ENCODE peak calls at places on chromosomes 13 and 19, in seven cellular contexts. One of them, this sample, is unnamed.

GRCh38 chr19:23882493-23882892 is 32.2 kb upstream of the ZNF726 start:
- DNase-seq in fibroblast of lung: no peak
- DNase-seq in pancreas: no peak
- DNase-seq in SK-N-MC: no peak
- DNase-seq in coronary artery: no peak
- DNase-seq in body of pancreas: peak
- DNase-seq in CD4-positive, alpha-beta T cell: no peak
- DNase-seq in this sample: no peak

GRCh38 chr19:55303477-55303876 is 19.7 kb downstream of the BRSK1 start:
- DNase-seq in body of pancreas: no peak
- DNase-seq in SK-N-MC: no peak
- DNase-seq in fibroblast of lung: no peak
- DNase-seq in CD4-positive, alpha-beta T cell: no peak
- DNase-seq in pancreas: no peak
- DNase-seq in coronary artery: no peak
- DNase-seq in this sample: no peak

GRCh38 chr13:106418556-106418955 is 116.9 kb downstream of the EFNB2 start:
- DNase-seq in body of pancreas: no peak
- DNase-seq in pancreas: no peak
- DNase-seq in CD4-positive, alpha-beta T cell: no peak
- DNase-seq in coronary artery: no peak
- DNase-seq in SK-N-MC: no peak
- DNase-seq in fibroblast of lung: peak
- DNase-seq in this sample: no peak

GRCh38 chr19:56837892-56838679 is 2.4 kb downstream of the PEG3 start:
- DNase-seq in body of pancreas: peak
- DNase-seq in fibroblast of lung: no peak
- DNase-seq in coronary artery: peak
- DNase-seq in CD4-positive, alpha-beta T cell: no peak
- DNase-seq in pancreas: peak
- DNase-seq in SK-N-MC: no peak
- DNase-seq in this sample: peak

GRCh38 chr13:114004416-114005205 is 30.7 kb upstream of the C13orf46 start:
- DNase-seq in pancreas: no peak
- DNase-seq in coronary artery: no peak
- DNase-seq in SK-N-MC: no peak
- DNase-seq in body of pancreas: no peak
- DNase-seq in fibroblast of lung: peak
- DNase-seq in CD4-positive, alpha-beta T cell: no peak
- DNase-seq in this sample: no peak

GRCh38 chr19:35030257-35031071 is at the start of gene SCN1B:
- DNase-seq in body of pancreas: peak
- DNase-seq in SK-N-MC: no peak
- DNase-seq in fibroblast of lung: peak
- DNase-seq in pancreas: peak
- DNase-seq in CD4-positive, alpha-beta T cell: peak
- DNase-seq in coronary artery: no peak
- DNase-seq in this sample: peak

GRCh38 chr13:32086791-32087441 is 55.3 kb downstream of the FRY start:
- DNase-seq in SK-N-MC: no peak
- DNase-seq in coronary artery: no peak
- DNase-seq in pancreas: no peak
- DNase-seq in body of pancreas: no peak
- DNase-seq in fibroblast of lung: no peak
- DNase-seq in CD4-positive, alpha-beta T cell: no peak
- DNase-seq in this sample: no peak

GRCh38 chr13:62633448-62633847 is 1217.8 kb upstream of the PCDH20 start:
- DNase-seq in SK-N-MC: no peak
- DNase-seq in CD4-positive, alpha-beta T cell: no peak
- DNase-seq in coronary artery: no peak
- DNase-seq in body of pancreas: no peak
- DNase-seq in pancreas: no peak
- DNase-seq in fibroblast of lung: no peak
- DNase-seq in this sample: no peak

GRCh38 chr13:100513987-100514670 is 74.5 kb downstream of the GGACT start:
- DNase-seq in coronary artery: no peak
- DNase-seq in pancreas: no peak
- DNase-seq in body of pancreas: no peak
- DNase-seq in CD4-positive, alpha-beta T cell: no peak
- DNase-seq in fibroblast of lung: peak
- DNase-seq in SK-N-MC: peak
- DNase-seq in this sample: no peak
- H3K27ac ChIP-seq in coronary artery: no peak
- H3K27ac ChIP-seq in pancreas: no peak
- H3K27ac ChIP-seq in body of pancreas: no peak
- H3K27ac ChIP-seq in CD4-positive, alpha-beta T cell: no peak
- H3K27ac ChIP-seq in fibroblast of lung: no peak
- H3K27ac ChIP-seq in SK-N-MC: peak
- H3K27ac ChIP-seq in this sample: no peak

DNA sequence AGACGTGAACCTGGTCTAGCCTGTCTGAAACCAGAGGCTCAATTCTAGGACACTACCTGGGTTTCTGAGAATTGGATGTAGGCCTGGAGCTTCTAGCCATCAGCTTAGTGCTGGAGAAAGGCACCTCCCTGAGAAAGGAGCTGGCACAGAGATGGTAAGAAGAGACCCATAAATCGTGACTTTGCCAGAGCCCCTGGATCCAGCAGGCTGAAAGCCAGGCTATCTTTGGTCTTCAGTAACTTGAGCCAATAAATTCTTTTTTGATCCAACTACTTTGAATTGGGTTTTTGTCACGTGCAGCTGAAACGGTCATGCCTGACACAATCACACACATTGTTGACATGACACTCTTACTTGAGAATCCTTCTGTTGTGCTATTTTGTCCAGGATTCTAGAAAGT is 103.4 kb downstream of the LHFPL6 start:
- DNase-seq in fibroblast of lung: no peak
- DNase-seq in body of pancreas: no peak
- DNase-seq in coronary artery: no peak
- DNase-seq in SK-N-MC: no peak
- DNase-seq in CD4-positive, alpha-beta T cell: no peak
- DNase-seq in pancreas: no peak
- DNase-seq in this sample: no peak
- H3K27ac ChIP-seq in fibroblast of lung: no peak
- H3K27ac ChIP-seq in body of pancreas: no peak
- H3K27ac ChIP-seq in coronary artery: no peak
- H3K27ac ChIP-seq in SK-N-MC: no peak
- H3K27ac ChIP-seq in CD4-positive, alpha-beta T cell: no peak
- H3K27ac ChIP-seq in pancreas: no peak
- H3K27ac ChIP-seq in this sample: no peak

GRCh38 chr13:51355217-51355616 is 15.7 kb downstream of the SERPINE3 start:
- DNase-seq in body of pancreas: no peak
- DNase-seq in pancreas: no peak
- DNase-seq in coronary artery: no peak
- DNase-seq in fibroblast of lung: no peak
- DNase-seq in SK-N-MC: no peak
- DNase-seq in CD4-positive, alpha-beta T cell: no peak
- DNase-seq in this sample: no peak

GRCh38 chr13:51360489-51360888 is 21.0 kb downstream of the SERPINE3 start:
- DNase-seq in SK-N-MC: no peak
- DNase-seq in fibroblast of lung: no peak
- DNase-seq in body of pancreas: no peak
- DNase-seq in CD4-positive, alpha-beta T cell: no peak
- DNase-seq in pancreas: no peak
- DNase-seq in coronary artery: no peak
- DNase-seq in this sample: no peak

GRCh38 chr13:51357928-51358595 is 18.6 kb downstream of the SERPINE3 start:
- DNase-seq in body of pancreas: no peak
- DNase-seq in CD4-positive, alpha-beta T cell: no peak
- DNase-seq in pancreas: no peak
- DNase-seq in SK-N-MC: no peak
- DNase-seq in fibroblast of lung: no peak
- DNase-seq in coronary artery: no peak
- DNase-seq in this sample: no peak

GRCh38 chr13:51361111-51361510 is 21.6 kb downstream of the SERPINE3 start:
- DNase-seq in SK-N-MC: no peak
- DNase-seq in coronary artery: no peak
- DNase-seq in fibroblast of lung: peak
- DNase-seq in CD4-positive, alpha-beta T cell: no peak
- DNase-seq in body of pancreas: no peak
- DNase-seq in pancreas: no peak
- DNase-seq in this sample: no peak

GRCh38 chr13:51359352-51359751 is 19.9 kb downstream of the SERPINE3 start:
- DNase-seq in body of pancreas: no peak
- DNase-seq in SK-N-MC: no peak
- DNase-seq in fibroblast of lung: no peak
- DNase-seq in pancreas: no peak
- DNase-seq in coronary artery: no peak
- DNase-seq in CD4-positive, alpha-beta T cell: no peak
- DNase-seq in this sample: no peak
- H3K27ac ChIP-seq in body of pancreas: no peak
- H3K27ac ChIP-seq in SK-N-MC: no peak
- H3K27ac ChIP-seq in fibroblast of lung: no peak
- H3K27ac ChIP-seq in pancreas: no peak
- H3K27ac ChIP-seq in coronary artery: no peak
- H3K27ac ChIP-seq in CD4-positive, alpha-beta T cell: no peak
- H3K27ac ChIP-seq in this sample: no peak

DNA sequence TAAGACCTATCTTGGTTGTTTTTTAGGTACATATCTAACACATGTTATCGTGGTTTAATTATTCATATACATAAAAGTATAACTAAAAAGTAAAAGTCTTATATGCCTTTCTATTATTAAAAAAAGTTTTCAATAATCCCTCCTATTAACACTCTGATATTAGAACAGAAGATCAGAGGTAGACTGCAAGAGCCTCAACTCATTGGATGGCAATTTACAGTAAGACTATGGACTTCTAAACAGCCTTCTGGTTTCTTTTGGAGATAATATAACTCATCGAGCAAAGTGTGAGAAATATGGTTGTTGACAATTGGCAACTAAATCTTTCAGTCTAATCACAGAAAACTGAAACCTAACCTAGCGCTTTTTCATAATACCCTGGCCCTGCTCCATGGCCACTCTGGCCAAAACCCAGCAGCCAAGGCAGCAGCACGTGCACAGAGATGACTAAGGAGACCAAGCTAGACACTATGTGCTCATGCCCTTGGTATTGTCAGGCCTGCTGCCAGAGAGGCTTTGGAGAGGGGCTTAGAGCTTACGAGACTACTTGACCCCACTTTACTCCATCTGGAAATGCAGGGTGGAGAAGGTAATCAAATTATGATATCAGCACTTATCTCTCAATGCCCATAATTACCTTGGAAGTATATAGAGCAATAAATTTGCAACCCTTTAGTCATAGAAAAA is 40.6 kb upstream of the EEF1AKMT1 start:
- DNase-seq in CD4-positive, alpha-beta T cell: no peak
- DNase-seq in body of pancreas: peak
- DNase-seq in pancreas: peak
- DNase-seq in coronary artery: peak
- DNase-seq in fibroblast of lung: peak
- DNase-seq in SK-N-MC: no peak
- DNase-seq in this sample: peak
- H3K27ac ChIP-seq in CD4-positive, alpha-beta T cell: no peak
- H3K27ac ChIP-seq in body of pancreas: no peak
- H3K27ac ChIP-seq in pancreas: peak
- H3K27ac ChIP-seq in coronary artery: peak
- H3K27ac ChIP-seq in fibroblast of lung: peak
- H3K27ac ChIP-seq in SK-N-MC: no peak
- H3K27ac ChIP-seq in this sample: no peak

DNA sequence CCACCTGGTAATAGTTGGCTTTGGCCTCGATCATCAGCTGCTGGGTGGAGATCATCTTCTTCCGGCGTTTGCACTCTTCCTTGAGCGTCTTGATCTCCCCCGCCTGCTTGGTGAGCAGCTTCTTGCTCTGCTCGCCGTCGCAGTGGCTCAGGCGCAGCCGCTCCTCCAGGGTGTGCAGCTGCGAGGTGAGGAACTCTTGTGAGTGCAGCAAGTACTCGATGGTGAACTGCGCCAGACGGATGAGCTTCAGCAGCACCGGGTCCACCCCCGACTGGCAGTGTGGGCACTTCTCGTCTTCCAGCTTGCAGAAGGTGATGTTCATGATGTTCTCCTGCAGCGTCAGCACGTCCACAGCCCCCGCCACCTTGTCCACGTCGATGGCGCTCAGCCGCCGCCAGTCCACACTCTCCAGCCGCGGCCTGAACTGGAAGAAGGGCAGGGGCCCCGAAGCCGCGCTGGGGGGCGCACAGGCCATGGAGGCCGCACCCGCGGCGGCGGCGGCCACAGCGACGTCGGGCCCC is 3.2 kb downstream of the DZIP1 start:
- DNase-seq in coronary artery: no peak
- DNase-seq in CD4-positive, alpha-beta T cell: no peak
- DNase-seq in fibroblast of lung: peak
- DNase-seq in body of pancreas: no peak
- DNase-seq in SK-N-MC: no peak
- DNase-seq in pancreas: no peak
- DNase-seq in this sample: no peak
- H3K27ac ChIP-seq in coronary artery: no peak
- H3K27ac ChIP-seq in CD4-positive, alpha-beta T cell: no peak
- H3K27ac ChIP-seq in fibroblast of lung: no peak
- H3K27ac ChIP-seq in body of pancreas: no peak
- H3K27ac ChIP-seq in SK-N-MC: no peak
- H3K27ac ChIP-seq in pancreas: peak
- H3K27ac ChIP-seq in this sample: no peak

GRCh38 chr19:46890423-46891170 is 29.8 kb downstream of the ARHGAP35 start:
- DNase-seq in body of pancreas: peak
- DNase-seq in SK-N-MC: no peak
- DNase-seq in fibroblast of lung: peak
- DNase-seq in pancreas: no peak
- DNase-seq in coronary artery: no peak
- DNase-seq in CD4-positive, alpha-beta T cell: no peak
- DNase-seq in this sample: no peak
- H3K27ac ChIP-seq in body of pancreas: no peak
- H3K27ac ChIP-seq in SK-N-MC: peak
- H3K27ac ChIP-seq in fibroblast of lung: peak
- H3K27ac ChIP-seq in pancreas: no peak
- H3K27ac ChIP-seq in coronary artery: no peak
- H3K27ac ChIP-seq in CD4-positive, alpha-beta T cell: no peak
- H3K27ac ChIP-seq in this sample: peak

DNA sequence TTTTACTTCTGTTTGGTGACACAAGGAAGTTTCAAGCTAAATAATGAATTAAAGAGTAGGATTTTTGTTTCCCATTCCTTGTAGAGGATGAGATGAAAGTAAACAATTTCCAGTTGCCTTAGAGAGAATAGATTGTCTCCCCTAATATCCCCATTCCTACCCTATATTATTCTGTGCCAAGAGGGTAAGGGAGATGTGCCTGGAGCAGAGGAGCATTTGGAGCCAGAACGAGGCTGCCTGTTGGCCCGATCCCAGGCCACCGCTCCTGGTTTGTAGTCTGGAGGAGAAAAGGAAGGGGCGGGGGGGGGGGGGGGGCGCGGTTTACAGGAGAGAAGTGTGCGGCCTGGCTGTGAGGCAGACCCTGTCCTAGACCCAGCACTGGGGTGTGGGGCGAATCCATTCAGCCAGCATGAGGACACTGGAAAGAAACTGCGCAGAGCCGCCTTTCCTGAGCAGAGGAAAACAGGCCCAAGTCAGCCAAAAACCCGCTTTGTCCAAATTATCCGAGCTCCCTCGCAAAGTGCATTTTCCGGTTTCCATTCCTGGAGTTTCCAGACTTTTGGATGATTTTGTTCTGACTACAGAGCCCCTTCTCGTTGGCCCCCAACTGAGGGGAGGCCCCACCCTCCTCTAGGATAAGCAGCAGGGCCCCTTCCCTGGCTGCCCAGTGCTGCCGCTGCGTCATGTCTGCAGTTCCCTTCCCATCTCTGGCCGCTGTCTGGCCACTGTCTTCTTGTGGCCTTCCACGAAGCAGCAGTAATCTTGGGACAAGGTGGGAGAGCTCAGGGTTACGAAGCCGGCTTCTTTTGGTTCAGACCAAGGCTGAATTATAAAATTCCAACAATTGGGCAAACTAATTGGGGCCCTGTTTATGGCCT is 23.0 kb downstream of the NFIX start:
- DNase-seq in CD4-positive, alpha-beta T cell: no peak
- DNase-seq in SK-N-MC: no peak
- DNase-seq in body of pancreas: no peak
- DNase-seq in fibroblast of lung: peak
- DNase-seq in pancreas: no peak
- DNase-seq in coronary artery: no peak
- DNase-seq in this sample: peak
- H3K27ac ChIP-seq in CD4-positive, alpha-beta T cell: no peak
- H3K27ac ChIP-seq in SK-N-MC: peak
- H3K27ac ChIP-seq in body of pancreas: no peak
- H3K27ac ChIP-seq in fibroblast of lung: peak
- H3K27ac ChIP-seq in pancreas: peak
- H3K27ac ChIP-seq in coronary artery: peak
- H3K27ac ChIP-seq in this sample: peak